ENCODE peak calls at places on chromosomes 1 and 21, in four cellular contexts. J is sigmoid colon, M is HepG2, Y is Panc1. L is an unnamed sample.

GRCh38 chr21:27694667-27695066 is 727.8 kb upstream of the ADAMTS5 start:
- DNase-seq in M (no peak), Y (no peak), J (no peak), L (no peak)

GRCh38 chr1:17119744-17120482 is 662 bp upstream of the PADI2 start:
- DNase-seq in M (no peak), J (no peak), Y (no peak), L (no peak)

GRCh38 chr1:182149411-182149965 is 88.0 kb upstream of the ZNF648 start:
- DNase-seq in Y (no peak), J (peak), M (no peak), L (no peak)

GRCh38 chr1:186775031-186775430 is 53.7 kb upstream of the PLA2G4A start:
- DNase-seq in Y (no peak), J (no peak), M (no peak), L (no peak)

GRCh38 chr1:11187458-11187857 is 1.7 kb upstream of the ANGPTL7 start:
- DNase-seq in M (no peak), J (no peak), Y (no peak), L (no peak)

GRCh38 chr1:51506537-51506936 is 12.5 kb downstream of the EPS15 start:
- DNase-seq in Y (no peak), M (no peak), J (no peak), L (no peak)

GRCh38 chr1:98057236-98057635 is 136.4 kb upstream of the DPYD start:
- DNase-seq in Y (no peak), J (no peak), M (no peak), L (no peak)

GRCh38 chr1:66275083-66275482 is 258.9 kb upstream of the SGIP1 start:
- DNase-seq in M (no peak), J (no peak), Y (no peak), L (no peak)

GRCh38 chr21:27246741-27247140 is 279.9 kb upstream of the ADAMTS5 start:
- DNase-seq in J (no peak), M (no peak), Y (no peak), L (no peak)

GRCh38 chr21:45981641-45982255 is at the start of gene COL6A1:
- DNase-seq in M (no peak), J (peak), Y (no peak), L (no peak)

GRCh38 chr1:30090421-30090820 is 633.0 kb downstream of the MATN1 start:
- DNase-seq in Y (no peak), J (no peak), M (no peak), L (no peak)

GRCh38 chr1:30084909-30085571 is 638.3 kb downstream of the MATN1 start:
- DNase-seq in M (no peak), Y (no peak), J (no peak), L (no peak)

GRCh38 chr1:30088594-30089556 is 634.5 kb downstream of the MATN1 start:
- DNase-seq in J (no peak), Y (no peak), M (no peak), L (no peak)

GRCh38 chr1:30085814-30086770 is 637.3 kb downstream of the MATN1 start:
- DNase-seq in J (peak), Y (no peak), M (peak), L (no peak)

DNA sequence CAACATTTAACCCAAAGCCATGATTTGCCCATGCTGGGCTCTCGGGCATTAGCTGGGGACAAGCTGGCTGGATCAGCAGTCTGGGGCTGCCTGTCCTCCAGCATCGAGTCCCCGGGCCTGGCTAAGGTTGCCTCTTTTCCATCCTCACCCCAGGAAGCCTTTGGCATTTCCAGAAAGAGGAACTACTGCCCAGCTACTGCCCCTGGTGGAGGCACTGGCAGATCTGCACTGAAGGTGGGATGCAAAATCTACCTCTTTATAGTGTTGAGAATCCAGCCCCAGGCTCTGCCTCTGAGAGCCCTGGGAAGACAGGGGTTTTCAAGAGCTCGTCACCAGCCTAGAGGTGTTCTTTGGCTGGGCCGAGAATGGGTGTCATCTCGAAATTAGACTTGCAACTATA is 635.9 kb downstream of the MATN1 start:
- DNase-seq in M (peak), Y (no peak), J (no peak), L (no peak)
- H3K27ac ChIP-seq in M (no peak), Y (no peak), J (no peak), L (no peak)

GRCh38 chr1:25556791-25557476 is 13.5 kb downstream of the LDLRAP1 start:
- DNase-seq in J (no peak), M (no peak), Y (no peak), L (no peak)
- TF ChIP-seq POLR2AphosphoS5 in J (no peak), M (no peak), Y (no peak), L (no peak)

DNA sequence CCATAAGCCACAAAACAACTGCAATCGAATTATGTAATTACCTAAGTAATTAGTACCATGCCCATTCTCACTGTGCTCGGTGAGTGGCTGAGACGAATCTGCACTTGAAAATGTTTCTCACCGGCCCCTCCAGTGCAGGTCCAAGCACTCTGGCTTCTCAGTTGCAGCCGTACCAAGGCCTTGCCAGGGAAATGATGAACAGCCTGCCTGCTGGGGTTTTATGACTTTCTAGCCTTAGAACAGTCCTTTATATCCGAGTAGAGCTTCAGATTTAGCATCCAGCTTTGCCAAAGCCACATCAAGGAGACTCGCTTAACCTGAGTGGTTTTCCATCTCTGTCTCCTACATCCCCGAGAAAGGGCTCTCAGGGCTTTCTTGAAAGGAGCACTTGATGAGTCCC is 83.4 kb downstream of the GREM2 start:
- DNase-seq in Y (no peak), M (no peak), J (peak), L (no peak)
- H3K27ac ChIP-seq in Y (no peak), M (no peak), J (peak), L (no peak)

DNA sequence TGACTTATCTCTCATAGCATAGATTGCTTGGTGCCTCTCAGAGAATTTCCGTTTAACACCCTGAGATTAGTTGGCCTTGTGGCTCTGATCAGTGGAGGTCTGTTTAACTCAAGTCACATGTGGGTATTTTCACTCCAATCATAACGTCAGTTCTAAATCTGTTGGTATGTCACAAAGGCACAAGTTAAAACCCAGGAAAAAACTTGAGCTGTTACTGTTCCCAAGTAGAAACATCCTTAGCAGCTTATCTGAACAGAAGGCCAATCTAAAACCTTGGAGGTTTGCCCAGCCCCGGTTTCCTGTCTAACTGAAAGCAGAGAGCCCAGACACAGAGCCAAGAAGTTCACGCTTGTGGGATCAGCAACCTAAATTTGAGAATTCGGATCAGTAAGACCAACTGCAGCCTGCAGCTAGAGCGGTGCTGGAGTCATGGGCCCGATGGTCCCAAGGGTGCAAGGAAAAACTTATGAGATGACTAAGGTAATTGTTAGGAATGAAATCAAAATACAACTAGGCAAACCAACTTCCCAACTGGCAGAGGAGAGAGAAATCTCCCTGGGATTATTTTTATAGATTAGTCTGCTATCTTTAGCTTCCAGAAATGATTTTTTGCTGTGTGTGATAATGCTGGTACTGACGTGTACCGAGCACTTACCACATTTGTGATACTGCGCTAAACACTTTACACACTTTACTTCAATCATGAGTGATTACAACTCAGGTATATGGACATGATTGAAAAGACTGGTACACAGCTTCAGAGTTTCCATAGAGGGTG is 90.2 kb upstream of the C1orf21 start:
- DNase-seq in M (no peak), J (peak), Y (no peak), L (peak)
- TF ChIP-seq POLR2AphosphoS5 in M (no peak), J (no peak), Y (no peak), L (no peak)

GRCh38 chr1:103112535-103112934 is 4.2 kb upstream of the COL11A1 start:
- DNase-seq in J (no peak), Y (no peak), M (no peak), L (no peak)
- H3K27ac ChIP-seq in J (no peak), Y (peak), M (no peak), L (no peak)

GRCh38 chr1:111768625-111769024 is 12.9 kb downstream of the DDX20 start:
- DNase-seq in M (no peak), Y (no peak), J (no peak), L (no peak)

GRCh38 chr1:111768023-111768422 is 12.3 kb downstream of the DDX20 start:
- DNase-seq in J (no peak), M (no peak), Y (no peak), L (no peak)

GRCh38 chr1:111770916-111771315 is 15.2 kb downstream of the DDX20 start:
- DNase-seq in M (no peak), Y (no peak), J (no peak), L (no peak)

GRCh38 chr1:111769517-111770146 is 13.9 kb downstream of the DDX20 start:
- DNase-seq in M (peak), J (no peak), Y (peak), L (peak)
- TF ChIP-seq POLR2AphosphoS5 in M (no peak), J (no peak), Y (no peak), L (no peak)

GRCh38 chr1:153507926-153508583 is 27.7 kb downstream of the S100A6 start:
- DNase-seq in M (no peak), Y (no peak), J (no peak), L (no peak)

GRCh38 chr1:153506831-153507413 is 28.9 kb downstream of the S100A6 start:
- DNase-seq in Y (no peak), M (peak), J (peak), L (no peak)

GRCh38 chr1:153503766-153504165 is 32.0 kb downstream of the S100A6 start:
- DNase-seq in J (peak), M (no peak), Y (no peak), L (no peak)

GRCh38 chr1:153506386-153506785 is 29.4 kb downstream of the S100A6 start:
- DNase-seq in M (no peak), J (peak), Y (no peak), L (no peak)

DNA sequence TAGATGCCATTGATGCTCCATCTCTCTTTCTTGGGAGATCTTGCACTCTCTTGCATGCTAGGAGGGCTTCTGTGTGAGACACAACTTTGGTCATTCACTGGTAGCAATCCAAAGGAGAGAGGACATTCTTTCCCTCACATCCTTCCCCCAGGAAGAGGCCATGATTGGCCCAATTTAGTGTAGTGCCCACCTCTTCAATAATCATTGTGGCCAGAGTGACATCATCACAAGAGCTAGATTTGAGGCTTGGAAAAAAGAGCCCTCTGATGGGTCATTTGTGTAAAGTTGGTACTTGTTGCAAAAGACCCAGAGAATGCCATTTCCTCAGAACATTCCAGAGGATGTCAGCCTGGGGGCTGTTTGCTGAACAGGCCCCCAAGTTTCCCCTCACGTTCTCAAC is 30.2 kb downstream of the S100A6 start:
- DNase-seq in M (no peak), J (peak), Y (no peak), L (no peak)
- H3K27ac ChIP-seq in M (no peak), J (peak), Y (peak), L (no peak)

GRCh38 chr1:201119206-201119814 is 7.1 kb upstream of the CACNA1S start:
- DNase-seq in J (no peak), M (peak), Y (no peak), L (peak)
- TF ChIP-seq POLR2AphosphoS5 in J (no peak), M (no peak), Y (no peak), L (no peak)

GRCh38 chr1:211490038-211490678 is 1.8 kb downstream of the RD3 start:
- DNase-seq in J (no peak), Y (no peak), M (no peak), L (no peak)
- H3K27ac ChIP-seq in J (no peak), Y (no peak), M (no peak), L (peak)

L was measured in SK-N-MC.